ENCODE peak calls at places on chromosomes 5 and 9, in five cellular contexts. R, N, I, D and F are unnamed samples.

GRCh38 chr5:10364186-10364689 is 10.7 kb downstream of the MARCHF6 start:
- DNase-seq in I (no peak), D (no peak), R (no peak), N (no peak), F (no peak)

GRCh38 chr5:138752951-138753793 is at the start of gene CTNNA1:
- DNase-seq in N (peak; percentile 91), R (peak; percentile 72), I (peak; percentile 65), D (peak; percentile 96), F (peak; percentile 84)

GRCh38 chr5:66511491-66511890 is 84.7 kb upstream of the MAST4 start:
- DNase-seq in D (no peak), N (no peak), I (no peak), R (no peak), F (no peak)

GRCh38 chr5:157718529-157718928 is 12.7 kb upstream of the THG1L start:
- DNase-seq in N (no peak), D (peak; percentile 69), R (no peak), I (peak; percentile 76), F (no peak)

GRCh38 chr9:133119461-133120342 is 1.3 kb downstream of the RALGDS start:
- DNase-seq in R (no peak), N (no peak), D (peak; percentile 51), I (no peak), F (peak; percentile 51)

GRCh38 chr9:131702911-131703310 is 37.0 kb downstream of the RAPGEF1 start:
- DNase-seq in N (no peak), I (no peak), D (no peak), R (no peak), F (no peak)

GRCh38 chr9:107932036-107932435 is 442.5 kb upstream of the KLF4 start:
- DNase-seq in N (no peak), I (peak; percentile 74), D (no peak), R (no peak), F (no peak)

GRCh38 chr5:168624850-168625357 is 45.7 kb upstream of the PANK3 start:
- DNase-seq in D (no peak), R (no peak), I (no peak), N (no peak), F (no peak)

GRCh38 chr5:105218018-105218417 is 1655.4 kb upstream of the NUDT12 start:
- DNase-seq in N (no peak), D (no peak), R (no peak), I (no peak), F (no peak)

GRCh38 chr9:32351845-32352244 is 32.6 kb upstream of the ACO1 start:
- DNase-seq in D (no peak), I (no peak), R (no peak), N (no peak), F (peak; percentile 11)

GRCh38 chr9:16689352-16689938 is 181.0 kb downstream of the BNC2 start:
- DNase-seq in N (no peak), R (no peak), I (no peak), D (no peak), F (no peak)

GRCh38 chr5:59732806-59733205 is 160.7 kb downstream of the PDE4D start:
- DNase-seq in I (no peak), N (no peak), R (no peak), D (no peak), F (no peak)
- TF ChIP-seq CTCF in I (no peak), N (no peak), R (no peak), D (no peak), F (no peak)

DNA sequence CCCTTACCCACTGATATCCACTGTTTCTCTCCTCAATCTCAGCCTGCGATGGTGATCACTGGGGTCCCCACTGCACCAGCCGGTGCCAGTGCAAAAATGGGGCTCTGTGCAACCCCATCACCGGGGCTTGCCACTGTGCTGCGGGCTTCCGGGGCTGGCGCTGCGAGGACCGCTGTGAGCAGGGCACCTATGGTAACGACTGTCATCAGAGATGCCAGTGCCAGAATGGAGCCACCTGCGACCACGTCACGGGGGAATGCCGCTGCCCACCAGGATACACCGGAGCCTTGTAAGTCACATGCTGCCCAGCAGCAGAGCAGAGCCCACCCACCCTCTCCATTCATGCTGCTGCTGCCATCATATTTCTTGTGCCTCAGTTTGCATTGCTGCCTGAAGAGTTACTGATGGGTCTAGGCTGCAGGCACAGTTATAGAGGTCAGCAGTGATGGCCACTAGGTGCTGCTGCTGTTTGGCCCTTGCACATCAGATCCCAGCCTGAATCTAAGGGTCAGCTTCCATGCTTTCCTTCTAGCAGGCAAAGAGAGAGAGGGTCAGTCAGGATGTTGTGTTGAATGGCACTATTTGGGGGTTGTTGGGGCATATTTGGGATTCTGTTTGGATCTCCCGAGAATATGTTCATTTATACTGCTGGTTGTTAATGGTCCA is 106.0 kb downstream of the MEGF10 start:
- DNase-seq in N (no peak), R (no peak), D (no peak), I (no peak), F (no peak)
- TF ChIP-seq CTCF in N (peak; percentile 45), R (no peak), D (no peak), I (no peak), F (no peak)

GRCh38 chr5:123350744-123351143 is 72.5 kb downstream of the CEP120 start:
- DNase-seq in R (no peak), I (no peak), N (no peak), D (no peak), F (no peak)

GRCh38 chr5:123351820-123352219 is 71.4 kb downstream of the CEP120 start:
- DNase-seq in I (no peak), R (no peak), N (no peak), D (no peak), F (no peak)

GRCh38 chr5:123351315-123351714 is 71.9 kb downstream of the CEP120 start:
- DNase-seq in D (no peak), I (no peak), R (no peak), N (no peak), F (no peak)
- TF ChIP-seq CTCF in D (no peak), I (no peak), R (no peak), N (no peak), F (no peak)

GRCh38 chr9:127360829-127361228 is 36.1 kb upstream of the SLC2A8 start:
- DNase-seq in N (peak; percentile 79), I (no peak), R (no peak), D (peak; percentile 76), F (peak; percentile 10)
- TF ChIP-seq CTCF in N (peak; percentile 75), I (peak; percentile 11), R (no peak), D (no peak), F (no peak)

GRCh38 chr5:14148890-14149671 is 5.9 kb downstream of the TRIO start:
- DNase-seq in D (no peak), I (no peak), R (no peak), N (no peak), F (no peak)
- TF ChIP-seq CTCF in D (no peak), I (no peak), R (no peak), N (no peak), F (no peak)

GRCh38 chr5:113330533-113331200 is 104.1 kb downstream of the TSSK1B start:
- DNase-seq in I (peak; percentile 60), N (no peak), D (peak; percentile 78), R (no peak), F (no peak)
- TF ChIP-seq CTCF in I (peak; percentile 43), N (peak; percentile 49), D (peak; percentile 68), R (peak; percentile 42), F (peak; percentile 54)

GRCh38 chr5:115509547-115509946 is 35.0 kb downstream of the FEM1C start:
- DNase-seq in D (no peak), I (no peak), N (no peak), R (no peak), F (no peak)
- TF ChIP-seq CTCF in D (no peak), I (no peak), N (no peak), R (no peak), F (no peak)

GRCh38 chr5:30401479-30402058 is 791.9 kb upstream of the CDH6 start:
- DNase-seq in R (no peak), D (peak; percentile 5), I (no peak), N (peak; percentile 69), F (peak; percentile 55)
- TF ChIP-seq CTCF in R (no peak), D (peak; percentile 76), I (no peak), N (peak; percentile 82), F (peak; percentile 60)